ENCODE peak calls at places on chromosome 20, in four cellular contexts. N is mesendoderm, M is H1, V is IMR-90. Y is an unnamed sample.
A peak's percentile ranks its signal among the peaks of the same experiment; 100 is the strongest.

GRCh38 chr20:4507288-4507719 is 214.4 kb upstream of the PRND start:
- DNase-seq in N (no peak), M (no peak), V (peak; percentile 95), Y (no peak)

GRCh38 chr20:10511507-10512231 is 76.6 kb downstream of the SLX4IP start:
- DNase-seq in N (peak; percentile 95), M (no peak), V (peak; percentile 99), Y (peak; percentile 81)

GRCh38 chr20:3330046-3330741 is 77.3 kb downstream of the DNAAF9 start:
- DNase-seq in N (no peak), M (no peak), V (peak; percentile 59), Y (no peak)

GRCh38 chr20:9203081-9203447 is 134.2 kb downstream of the PLCB4 start:
- DNase-seq in N (no peak), M (no peak), V (peak; percentile 48), Y (no peak)

GRCh38 chr20:40908311-40908710 is 120.3 kb upstream of the TOP1 start:
- DNase-seq in N (no peak), M (no peak), V (no peak), Y (no peak)

GRCh38 chr20:9966966-9967365 is 67.8 kb upstream of the ANKEF1 start:
- DNase-seq in N (peak; percentile 21), M (no peak), V (no peak), Y (no peak)

GRCh38 chr20:63276956-63277355 is 4.3 kb downstream of the ARFGAP1 start:
- DNase-seq in N (no peak), M (no peak), V (no peak), Y (no peak)

GRCh38 chr20:44030394-44030793 is 115.7 kb downstream of the TOX2 start:
- DNase-seq in N (no peak), M (no peak), V (no peak), Y (no peak)

GRCh38 chr20:59526242-59527225 is 77.8 kb upstream of the PHACTR3 start:
- DNase-seq in N (peak; percentile 15), M (peak; percentile 53), V (no peak), Y (peak; percentile 43)

GRCh38 chr20:31709939-31710338 is 12.7 kb downstream of the BCL2L1 start:
- DNase-seq in N (no peak), M (no peak), V (no peak), Y (no peak)

GRCh38 chr20:55880361-55880760 is 125.0 kb downstream of the CBLN4 start:
- DNase-seq in N (no peak), M (no peak), V (no peak), Y (no peak)

GRCh38 chr20:24432057-24432456 is 37.4 kb upstream of the SYNDIG1 start:
- DNase-seq in N (no peak), M (no peak), V (no peak), Y (peak; percentile 58)

DNA sequence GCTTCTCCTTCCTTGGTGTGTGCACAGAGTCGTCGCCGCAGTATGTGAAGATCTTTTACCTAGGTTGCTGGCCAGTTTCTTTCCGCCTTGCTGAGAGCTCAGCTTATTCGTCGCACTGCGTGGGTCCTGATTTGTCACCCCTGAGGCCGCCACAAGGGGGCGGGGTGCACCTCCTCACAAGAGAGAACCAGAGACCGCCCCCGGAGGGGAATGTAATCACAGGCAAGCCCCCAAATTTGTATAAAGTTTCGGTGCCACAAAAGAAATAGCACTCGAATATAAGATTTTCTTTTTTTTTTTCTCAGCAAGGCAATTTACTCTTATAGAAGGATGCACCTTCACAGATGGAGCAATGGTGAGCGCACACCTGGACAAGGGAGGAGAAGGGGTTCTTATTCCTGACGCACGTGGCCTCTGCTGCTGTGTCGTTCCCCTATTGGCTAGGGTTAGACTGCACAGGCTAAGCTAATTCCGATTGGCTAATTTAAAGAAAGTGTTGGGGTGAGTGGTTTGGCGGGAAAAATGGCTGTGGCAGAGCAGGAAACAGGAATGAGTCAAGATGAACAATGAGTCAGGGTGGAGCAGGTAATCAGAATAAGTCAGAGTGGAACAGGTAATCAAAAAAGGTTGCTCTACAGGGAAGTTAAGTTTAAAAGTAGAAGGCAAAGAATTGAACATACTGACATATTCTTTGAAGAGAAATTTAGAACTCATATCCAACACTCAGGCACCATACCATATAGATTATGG is 19.5 kb downstream of the NCOA3 start:
- DNase-seq in N (peak; percentile 31), M (peak; percentile 92), V (no peak), Y (peak; percentile 85)
- H3K56ac ChIP-seq in N (no peak overlapping the region), M (no peak overlapping the region), V (no peak overlapping the region), Y (no peak overlapping the region)

DNA sequence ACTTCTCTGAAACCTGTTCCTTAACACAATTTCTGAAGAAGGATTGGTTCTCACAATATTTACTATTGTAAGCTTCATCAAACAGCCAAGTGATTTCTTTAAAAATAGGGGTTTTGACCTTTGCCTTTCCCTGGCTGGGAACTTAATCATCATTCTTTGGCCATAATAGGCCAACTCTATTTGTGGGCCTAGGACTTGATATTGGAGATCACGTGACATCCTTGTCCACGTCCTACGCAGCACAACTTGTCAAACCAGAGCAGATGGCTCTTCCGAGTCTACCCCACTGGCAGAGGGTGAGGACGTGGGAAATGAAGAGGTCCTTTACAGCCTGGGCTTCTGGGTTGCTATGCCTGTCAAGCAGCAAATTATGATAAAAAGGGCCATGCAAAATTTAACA is 1030.6 kb downstream of the KIF16B start:
- DNase-seq in N (no peak), M (no peak), V (no peak), Y (no peak)
- H3K56ac ChIP-seq in N (no peak overlapping the region), M (no peak overlapping the region), V (no peak overlapping the region), Y (no peak overlapping the region)

DNA sequence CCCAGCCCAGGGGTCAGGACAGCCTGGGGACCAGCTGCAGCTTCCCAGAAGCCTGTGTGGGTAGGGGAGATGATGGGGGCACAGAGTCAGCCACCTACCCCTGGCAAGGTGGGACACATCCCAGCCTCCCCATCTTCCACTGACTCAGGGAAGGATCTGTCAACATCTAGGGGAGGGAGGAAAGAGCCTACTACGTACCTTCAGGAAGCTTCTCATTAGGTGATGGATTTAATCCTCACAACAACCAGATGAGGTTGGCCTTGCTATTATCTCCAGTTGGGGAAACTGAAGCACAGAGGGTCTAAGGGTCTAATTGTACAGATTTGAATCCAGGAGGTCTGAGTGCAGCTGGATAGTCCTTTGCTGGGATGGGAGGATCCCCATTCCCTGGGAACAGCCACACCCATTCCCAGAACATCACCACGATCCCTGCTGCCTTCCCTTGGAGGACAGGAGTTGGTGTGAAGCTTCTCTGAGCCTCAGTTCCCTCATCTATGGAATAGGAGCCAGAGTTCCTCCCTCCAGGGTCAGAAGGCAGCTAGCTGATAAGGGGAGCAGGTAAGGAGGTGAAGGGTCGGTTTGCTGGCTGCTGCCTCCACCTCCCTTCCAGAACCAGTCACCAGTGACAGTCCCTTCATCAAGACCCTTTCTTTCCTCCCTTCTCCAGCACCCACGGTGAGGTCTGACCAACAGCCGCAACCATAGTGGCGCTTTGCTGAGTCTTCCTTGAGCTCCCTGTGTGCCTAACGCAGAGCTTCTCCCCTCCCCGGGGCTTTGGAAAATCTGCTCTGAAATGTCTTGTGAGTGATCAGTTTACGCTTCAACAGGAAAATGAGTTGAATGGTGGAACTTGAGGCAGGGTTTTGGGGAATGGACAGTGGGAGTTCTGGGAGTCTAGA is 56.8 kb downstream of the CEBPB start:
- DNase-seq in N (no peak), M (no peak), V (no peak), Y (no peak)
- H3K56ac ChIP-seq in N (no peak overlapping the region), M (no peak overlapping the region), V (no peak overlapping the region), Y (no peak overlapping the region)

DNA sequence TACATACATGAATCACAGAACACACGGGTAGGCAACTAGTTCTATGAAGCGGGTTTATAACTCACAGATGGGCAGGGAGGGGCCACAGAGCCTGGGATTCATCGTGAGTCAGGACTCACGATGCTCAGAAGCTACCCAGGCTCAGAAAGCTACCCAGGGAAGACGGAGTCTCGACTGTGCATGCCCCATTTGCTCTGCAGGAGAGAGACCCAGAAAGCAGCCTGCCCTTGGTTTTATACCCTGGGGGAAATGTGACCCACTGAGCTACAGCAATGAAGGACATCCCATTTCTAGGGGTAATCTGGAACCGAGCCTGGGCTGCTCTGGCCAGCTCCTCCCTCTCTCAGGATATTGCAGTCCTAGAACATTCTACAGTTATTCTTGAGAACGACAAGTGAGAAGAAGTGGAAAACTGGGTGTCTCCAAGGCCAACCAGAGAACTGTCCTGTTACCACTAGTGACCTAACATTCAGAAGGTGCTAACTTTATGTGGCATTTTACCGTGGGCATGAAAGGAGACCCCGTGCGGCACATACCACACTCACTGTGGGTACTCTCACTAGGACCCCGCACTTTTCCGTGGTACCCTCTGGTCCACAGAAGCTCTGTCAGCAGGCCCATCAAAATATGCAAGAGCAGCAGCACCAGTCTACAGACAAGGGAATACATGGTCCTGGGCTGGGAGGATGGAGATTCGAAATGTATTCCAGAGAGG is 201.9 kb upstream of the PMEPA1 start:
- DNase-seq in N (no peak), M (no peak), V (no peak), Y (no peak)
- H3K56ac ChIP-seq in N (no peak overlapping the region), M (no peak overlapping the region), V (no peak overlapping the region), Y (no peak overlapping the region)

DNA sequence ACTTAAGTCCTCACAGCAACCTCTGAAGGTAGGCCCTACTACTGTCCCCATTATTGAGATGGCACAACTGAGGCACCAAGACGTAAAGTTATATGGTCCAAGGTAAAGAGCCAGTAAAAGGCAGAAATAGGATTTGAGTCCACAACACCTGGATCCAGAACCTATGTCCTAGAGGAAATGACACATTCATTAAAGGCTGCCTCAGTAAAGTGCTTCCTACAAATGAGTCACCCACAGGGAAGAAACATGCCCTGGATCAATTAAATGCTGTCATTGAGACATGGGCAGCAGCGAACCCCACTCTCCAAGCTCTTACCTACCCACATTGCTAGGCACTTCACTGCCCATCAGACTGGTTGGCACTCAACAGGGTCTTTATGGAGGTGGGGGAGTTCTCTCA is 600.9 kb downstream of the PTPRT start:
- DNase-seq in N (no peak), M (no peak), V (no peak), Y (no peak)
- H3K56ac ChIP-seq in N (no peak overlapping the region), M (no peak overlapping the region), V (no peak overlapping the region), Y (no peak overlapping the region)

GRCh38 chr20:61797200-61797599 is 268.5 kb downstream of the TAF4 start:
- DNase-seq in N (peak; percentile 82), M (no peak), V (no peak), Y (no peak)
- H3K56ac ChIP-seq in N (peak overlapping the region; percentile 34), M (no peak overlapping the region), V (no peak overlapping the region), Y (no peak overlapping the region)

DNA sequence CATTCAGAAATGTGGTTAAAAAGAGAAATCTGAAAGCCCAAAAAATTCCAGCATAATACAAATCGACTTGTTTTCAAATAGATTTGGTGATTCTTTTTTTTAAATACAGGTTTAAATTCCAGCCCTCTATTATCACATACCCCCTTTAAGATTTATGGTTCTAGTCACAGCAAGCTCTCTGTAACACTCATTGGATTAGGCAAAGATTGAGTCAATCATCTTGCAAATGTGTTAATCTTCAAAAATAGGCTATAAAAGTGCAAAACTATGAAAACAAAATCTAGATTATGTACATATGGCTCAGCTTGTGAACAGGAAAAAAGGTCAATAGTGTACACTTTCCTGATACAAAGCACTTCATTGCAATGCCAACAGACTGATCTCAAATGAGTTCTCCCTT is 26.3 kb downstream of the ZNF217 start:
- DNase-seq in N (no peak), M (no peak), V (no peak), Y (no peak)
- H3K56ac ChIP-seq in N (no peak overlapping the region), M (no peak overlapping the region), V (no peak overlapping the region), Y (no peak overlapping the region)

GRCh38 chr20:933024-933423 is 16.9 kb upstream of the ANGPT4 start:
- DNase-seq in N (no peak), M (no peak), V (no peak), Y (no peak)
- H3K56ac ChIP-seq in N (no peak overlapping the region), M (no peak overlapping the region), V (no peak overlapping the region), Y (no peak overlapping the region)

Y was measured in H9.